ENCODE peak calls at places on chromosomes 2 and 18, in ten cellular contexts. One of them, this sample, is unnamed.

GRCh38 chr2:200399636-200400035 is 93.1 kb downstream of the SPATS2L start:
- DNase-seq in progenitor cell of endocrine pancreas: no peak
- DNase-seq in fibroblast of the aortic adventitia: no peak
- DNase-seq in cardiac muscle cell: no peak
- DNase-seq in heart right ventricle: no peak
- DNase-seq in H9: no peak
- DNase-seq in neural crest cell: no peak
- DNase-seq in foreskin fibroblast: no peak
- DNase-seq in left lung: no peak
- DNase-seq in Panc1: no peak
- DNase-seq in this sample: no peak

GRCh38 chr2:1542971-1543370 is 129.7 kb downstream of the TPO start:
- DNase-seq in left lung: no peak
- DNase-seq in fibroblast of the aortic adventitia: no peak
- DNase-seq in heart right ventricle: no peak
- DNase-seq in H9: no peak
- DNase-seq in foreskin fibroblast: no peak
- DNase-seq in cardiac muscle cell: no peak
- DNase-seq in progenitor cell of endocrine pancreas: no peak
- DNase-seq in neural crest cell: no peak
- DNase-seq in Panc1: no peak
- DNase-seq in this sample: no peak

GRCh38 chr2:64101141-64101591 is 43.1 kb downstream of the PELI1 start:
- DNase-seq in heart right ventricle: no peak
- DNase-seq in left lung: no peak
- DNase-seq in fibroblast of the aortic adventitia: peak; percentile 92
- DNase-seq in neural crest cell: no peak
- DNase-seq in foreskin fibroblast: no peak
- DNase-seq in cardiac muscle cell: peak; percentile 81
- DNase-seq in H9: no peak
- DNase-seq in progenitor cell of endocrine pancreas: no peak
- DNase-seq in Panc1: no peak
- DNase-seq in this sample: no peak

GRCh38 chr2:10239561-10239967 is 63.1 kb upstream of the HPCAL1 start:
- DNase-seq in neural crest cell: no peak
- DNase-seq in H9: peak; percentile 59
- DNase-seq in foreskin fibroblast: no peak
- DNase-seq in Panc1: no peak
- DNase-seq in cardiac muscle cell: peak; percentile 29
- DNase-seq in fibroblast of the aortic adventitia: no peak
- DNase-seq in left lung: no peak
- DNase-seq in progenitor cell of endocrine pancreas: no peak
- DNase-seq in heart right ventricle: no peak
- DNase-seq in this sample: no peak

GRCh38 chr2:158507141-158507540 is 50.4 kb downstream of the PKP4 start:
- DNase-seq in foreskin fibroblast: no peak
- DNase-seq in H9: no peak
- DNase-seq in neural crest cell: no peak
- DNase-seq in heart right ventricle: no peak
- DNase-seq in cardiac muscle cell: no peak
- DNase-seq in Panc1: no peak
- DNase-seq in progenitor cell of endocrine pancreas: no peak
- DNase-seq in left lung: no peak
- DNase-seq in fibroblast of the aortic adventitia: no peak
- DNase-seq in this sample: no peak

GRCh38 chr2:219155054-219155644 is 5.5 kb downstream of the NHEJ1 start:
- DNase-seq in foreskin fibroblast: no peak
- DNase-seq in neural crest cell: peak; percentile 30
- DNase-seq in fibroblast of the aortic adventitia: peak; percentile 87
- DNase-seq in H9: no peak
- DNase-seq in heart right ventricle: no peak
- DNase-seq in Panc1: peak; percentile 39
- DNase-seq in progenitor cell of endocrine pancreas: no peak
- DNase-seq in left lung: no peak
- DNase-seq in cardiac muscle cell: peak; percentile 85
- DNase-seq in this sample: no peak

GRCh38 chr2:105595536-105595935 is 149.2 kb upstream of the NCK2 start:
- DNase-seq in neural crest cell: no peak
- DNase-seq in foreskin fibroblast: no peak
- DNase-seq in H9: peak; percentile 51
- DNase-seq in Panc1: no peak
- DNase-seq in left lung: no peak
- DNase-seq in progenitor cell of endocrine pancreas: no peak
- DNase-seq in heart right ventricle: no peak
- DNase-seq in cardiac muscle cell: no peak
- DNase-seq in fibroblast of the aortic adventitia: no peak
- DNase-seq in this sample: no peak

GRCh38 chr2:24075915-24076848 is at the start of gene SF3B6:
- DNase-seq in Panc1: peak; percentile 99
- DNase-seq in cardiac muscle cell: peak; percentile 99
- DNase-seq in left lung: peak; percentile 100
- DNase-seq in foreskin fibroblast: peak; percentile 98
- DNase-seq in neural crest cell: peak; percentile 90
- DNase-seq in fibroblast of the aortic adventitia: peak; percentile 98
- DNase-seq in heart right ventricle: peak; percentile 96
- DNase-seq in progenitor cell of endocrine pancreas: peak; percentile 100
- DNase-seq in H9: peak; percentile 100
- DNase-seq in this sample: peak; percentile 93

GRCh38 chr18:48479531-48479930 is 59.3 kb upstream of the CTIF start:
- DNase-seq in neural crest cell: no peak
- DNase-seq in heart right ventricle: no peak
- DNase-seq in Panc1: no peak
- DNase-seq in H9: no peak
- DNase-seq in cardiac muscle cell: no peak
- DNase-seq in fibroblast of the aortic adventitia: no peak
- DNase-seq in foreskin fibroblast: no peak
- DNase-seq in progenitor cell of endocrine pancreas: no peak
- DNase-seq in left lung: no peak
- DNase-seq in this sample: no peak

GRCh38 chr2:217947341-217948316 is 55.2 kb downstream of the TNS1 start:
- DNase-seq in H9: peak; percentile 74
- DNase-seq in foreskin fibroblast: no peak
- DNase-seq in fibroblast of the aortic adventitia: no peak
- DNase-seq in left lung: no peak
- DNase-seq in neural crest cell: no peak
- DNase-seq in heart right ventricle: no peak
- DNase-seq in Panc1: no peak
- DNase-seq in progenitor cell of endocrine pancreas: no peak
- DNase-seq in cardiac muscle cell: no peak
- DNase-seq in this sample: no peak
- TF ChIP-seq CTCF in H9: peak; percentile 55
- TF ChIP-seq CTCF in foreskin fibroblast: no peak
- TF ChIP-seq CTCF in fibroblast of the aortic adventitia: no peak
- TF ChIP-seq CTCF in left lung: no peak
- TF ChIP-seq CTCF in neural crest cell: no peak
- TF ChIP-seq CTCF in heart right ventricle: no peak
- TF ChIP-seq CTCF in Panc1: no peak
- TF ChIP-seq CTCF in progenitor cell of endocrine pancreas: no peak
- TF ChIP-seq CTCF in cardiac muscle cell: no peak
- TF ChIP-seq CTCF in this sample: no peak

DNA sequence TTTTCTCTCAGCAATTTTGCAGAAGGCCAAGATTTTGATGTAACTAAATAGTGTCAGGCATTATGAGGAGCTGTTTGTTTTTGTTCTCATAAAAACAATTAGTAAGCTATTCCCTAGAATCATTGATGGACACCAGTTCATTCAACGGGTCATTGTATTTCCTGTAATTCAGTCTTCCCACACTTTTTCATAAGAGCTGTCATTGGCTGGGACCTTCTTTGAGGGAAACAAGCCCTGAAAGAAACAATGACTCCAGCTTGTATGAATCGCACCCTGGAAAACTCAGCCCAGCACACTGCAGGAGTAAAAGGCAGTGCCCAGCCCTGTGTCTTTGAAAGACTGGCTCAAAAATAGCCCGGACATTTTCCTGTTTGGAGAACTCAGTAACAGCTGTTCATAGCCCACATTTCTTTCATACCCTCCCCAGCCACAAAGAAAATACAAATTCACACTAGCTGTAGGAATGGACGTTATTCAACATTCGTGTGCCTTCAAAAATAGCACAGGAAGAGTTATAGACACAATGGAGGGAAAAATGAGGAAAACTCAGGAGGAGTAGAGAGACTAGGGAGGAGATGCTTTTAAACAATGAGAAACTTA is 81.5 kb downstream of the NCKAP5 start:
- DNase-seq in cardiac muscle cell: no peak
- DNase-seq in H9: no peak
- DNase-seq in fibroblast of the aortic adventitia: peak; percentile 9
- DNase-seq in neural crest cell: no peak
- DNase-seq in left lung: no peak
- DNase-seq in foreskin fibroblast: no peak
- DNase-seq in progenitor cell of endocrine pancreas: no peak
- DNase-seq in heart right ventricle: no peak
- DNase-seq in Panc1: no peak
- DNase-seq in this sample: no peak
- TF ChIP-seq CTCF in cardiac muscle cell: no peak
- TF ChIP-seq CTCF in H9: no peak
- TF ChIP-seq CTCF in fibroblast of the aortic adventitia: no peak
- TF ChIP-seq CTCF in neural crest cell: no peak
- TF ChIP-seq CTCF in left lung: no peak
- TF ChIP-seq CTCF in foreskin fibroblast: no peak
- TF ChIP-seq CTCF in progenitor cell of endocrine pancreas: no peak
- TF ChIP-seq CTCF in heart right ventricle: no peak
- TF ChIP-seq CTCF in Panc1: no peak
- TF ChIP-seq CTCF in this sample: no peak

DNA sequence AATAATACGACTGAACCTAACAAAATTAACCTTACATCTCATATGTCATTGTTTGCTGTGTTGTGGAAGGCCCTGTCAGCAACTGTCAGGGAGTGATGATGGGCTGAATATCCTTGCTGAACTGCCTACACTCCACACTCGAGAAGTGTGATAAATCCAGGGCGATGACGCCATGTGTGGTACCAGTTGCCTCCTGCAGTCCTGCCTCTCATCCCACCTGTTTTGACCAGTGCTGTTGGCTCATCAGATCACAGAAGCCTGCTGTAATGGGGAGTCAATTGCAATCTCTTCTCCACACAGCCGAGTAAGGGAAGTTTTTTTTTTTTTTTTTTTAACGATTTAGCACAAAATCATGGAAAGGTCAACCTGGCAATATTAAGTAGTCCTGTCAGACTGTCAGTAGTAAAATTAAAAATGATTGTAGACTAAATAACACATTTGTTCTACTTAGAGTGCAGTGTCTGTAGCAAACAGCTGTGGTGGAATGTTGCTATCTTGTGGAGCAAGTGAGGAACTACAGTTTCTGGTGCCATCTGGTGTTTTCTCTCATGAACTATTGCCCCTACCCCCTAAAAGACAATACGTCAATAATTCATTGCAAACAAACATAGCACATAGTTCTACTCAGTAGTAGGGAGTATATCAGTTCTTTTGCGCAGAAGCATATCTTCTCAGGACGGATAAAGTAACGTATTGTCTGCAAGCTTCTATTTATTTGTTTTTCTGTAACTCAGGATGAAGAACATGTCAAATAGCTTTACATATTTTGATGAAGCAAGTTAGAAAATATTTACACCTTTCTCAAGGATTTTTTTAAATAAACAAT is 347.6 kb downstream of the CTNNA2 start:
- DNase-seq in cardiac muscle cell: no peak
- DNase-seq in progenitor cell of endocrine pancreas: no peak
- DNase-seq in H9: no peak
- DNase-seq in left lung: no peak
- DNase-seq in foreskin fibroblast: no peak
- DNase-seq in fibroblast of the aortic adventitia: peak; percentile 1
- DNase-seq in heart right ventricle: no peak
- DNase-seq in Panc1: no peak
- DNase-seq in neural crest cell: no peak
- DNase-seq in this sample: no peak
- TF ChIP-seq CTCF in cardiac muscle cell: no peak
- TF ChIP-seq CTCF in progenitor cell of endocrine pancreas: peak; percentile 70
- TF ChIP-seq CTCF in H9: peak; percentile 85
- TF ChIP-seq CTCF in left lung: peak; percentile 18
- TF ChIP-seq CTCF in foreskin fibroblast: peak; percentile 46
- TF ChIP-seq CTCF in fibroblast of the aortic adventitia: peak; percentile 27
- TF ChIP-seq CTCF in heart right ventricle: peak; percentile 24
- TF ChIP-seq CTCF in Panc1: peak; percentile 75
- TF ChIP-seq CTCF in neural crest cell: peak; percentile 72
- TF ChIP-seq CTCF in this sample: no peak

GRCh38 chr2:119474371-119475224 is 42.9 kb downstream of the TMEM37 start:
- DNase-seq in heart right ventricle: no peak
- DNase-seq in cardiac muscle cell: no peak
- DNase-seq in Panc1: no peak
- DNase-seq in H9: peak; percentile 21
- DNase-seq in neural crest cell: no peak
- DNase-seq in fibroblast of the aortic adventitia: no peak
- DNase-seq in left lung: no peak
- DNase-seq in progenitor cell of endocrine pancreas: no peak
- DNase-seq in foreskin fibroblast: no peak
- DNase-seq in this sample: no peak

GRCh38 chr2:119475857-119476244 is 44.2 kb downstream of the TMEM37 start:
- DNase-seq in cardiac muscle cell: no peak
- DNase-seq in Panc1: no peak
- DNase-seq in foreskin fibroblast: no peak
- DNase-seq in heart right ventricle: no peak
- DNase-seq in H9: no peak
- DNase-seq in progenitor cell of endocrine pancreas: no peak
- DNase-seq in neural crest cell: no peak
- DNase-seq in left lung: no peak
- DNase-seq in fibroblast of the aortic adventitia: no peak
- DNase-seq in this sample: no peak

GRCh38 chr2:119473621-119474370 is 42.1 kb downstream of the TMEM37 start:
- DNase-seq in fibroblast of the aortic adventitia: no peak
- DNase-seq in foreskin fibroblast: no peak
- DNase-seq in heart right ventricle: no peak
- DNase-seq in progenitor cell of endocrine pancreas: no peak
- DNase-seq in neural crest cell: no peak
- DNase-seq in left lung: no peak
- DNase-seq in H9: no peak
- DNase-seq in Panc1: no peak
- DNase-seq in cardiac muscle cell: no peak
- DNase-seq in this sample: no peak

GRCh38 chr2:119476301-119477117 is 44.9 kb downstream of the TMEM37 start:
- DNase-seq in Panc1: peak; percentile 36
- DNase-seq in H9: peak; percentile 93
- DNase-seq in cardiac muscle cell: peak; percentile 81
- DNase-seq in fibroblast of the aortic adventitia: peak; percentile 37
- DNase-seq in progenitor cell of endocrine pancreas: peak; percentile 49
- DNase-seq in foreskin fibroblast: peak; percentile 19
- DNase-seq in left lung: peak; percentile 57
- DNase-seq in heart right ventricle: peak; percentile 52
- DNase-seq in neural crest cell: peak; percentile 59
- DNase-seq in this sample: no peak

DNA sequence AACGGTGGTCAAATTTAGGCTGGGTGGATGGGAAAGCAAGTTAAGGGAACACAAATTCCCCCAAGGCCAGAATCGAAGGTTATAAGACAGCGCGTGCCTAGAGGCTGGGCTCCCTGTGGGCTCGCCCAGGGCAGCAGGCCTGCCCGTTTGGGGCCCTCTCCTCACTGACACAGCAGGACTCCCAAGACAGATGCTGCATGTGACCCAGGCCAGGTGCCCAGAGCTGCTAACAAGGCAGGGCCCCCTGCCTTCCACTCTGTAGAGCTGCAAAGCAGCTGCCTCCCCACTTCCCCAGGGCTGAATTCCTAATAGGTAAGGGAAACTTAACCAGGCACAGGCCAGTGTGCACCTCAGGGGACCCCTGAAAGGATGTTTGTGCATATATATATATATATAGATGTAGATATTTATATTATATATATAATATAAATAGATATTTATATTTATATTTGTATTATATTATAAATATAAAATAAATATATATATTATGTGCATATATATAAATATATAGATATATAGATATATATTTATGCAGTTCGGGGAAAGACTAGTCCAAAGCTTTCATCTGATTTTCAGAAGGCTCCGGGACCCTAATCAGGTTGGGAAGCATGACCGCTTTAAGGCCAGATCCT is 43.7 kb downstream of the TMEM37 start:
- DNase-seq in Panc1: no peak
- DNase-seq in H9: peak; percentile 73
- DNase-seq in foreskin fibroblast: no peak
- DNase-seq in heart right ventricle: peak; percentile 27
- DNase-seq in cardiac muscle cell: no peak
- DNase-seq in fibroblast of the aortic adventitia: no peak
- DNase-seq in left lung: no peak
- DNase-seq in progenitor cell of endocrine pancreas: peak; percentile 7
- DNase-seq in neural crest cell: no peak
- DNase-seq in this sample: no peak
- TF ChIP-seq CTCF in Panc1: no peak
- TF ChIP-seq CTCF in H9: peak; percentile 49
- TF ChIP-seq CTCF in foreskin fibroblast: no peak
- TF ChIP-seq CTCF in heart right ventricle: peak; percentile 39
- TF ChIP-seq CTCF in cardiac muscle cell: no peak
- TF ChIP-seq CTCF in fibroblast of the aortic adventitia: no peak
- TF ChIP-seq CTCF in left lung: no peak
- TF ChIP-seq CTCF in progenitor cell of endocrine pancreas: no peak
- TF ChIP-seq CTCF in neural crest cell: no peak
- TF ChIP-seq CTCF in this sample: no peak

This sample was measured in omental fat pad.